ENCODE peak calls at places on chromosomes 13 and 19, in eight cellular contexts. X, V, E, N, F, Y, C and W are unnamed samples.
A peak's percentile ranks its signal among the peaks of the same experiment; 100 is the strongest.

GRCh38 chr13:72698164-72698563 is 29.3 kb downstream of the MZT1 start:
- DNase-seq in X (no peak), E (no peak), C (no peak), N (no peak), F (no peak), V (no peak), Y (no peak), W (no peak)

GRCh38 chr13:35469781-35470380 is 6.6 kb downstream of the MAB21L1 start:
- DNase-seq in Y (peak; percentile 65), X (no peak), N (no peak), C (no peak), V (no peak), F (no peak), E (no peak), W (peak; percentile 20)

GRCh38 chr19:10087296-10088061 is 1.4 kb downstream of the SHFL start:
- DNase-seq in X (no peak), V (no peak), N (no peak), E (no peak), C (no peak), Y (no peak), F (no peak), W (no peak)

GRCh38 chr13:99086149-99086868 is 108.4 kb upstream of the DOCK9 start:
- DNase-seq in F (peak; percentile 42), E (peak; percentile 62), X (peak; percentile 60), N (peak; percentile 77), Y (peak; percentile 87), V (peak; percentile 86), C (peak; percentile 31), W (peak; percentile 49)

GRCh38 chr19:13031917-13032623 is 36.8 kb downstream of the NFIX start:
- DNase-seq in F (peak; percentile 78), V (no peak), N (no peak), X (no peak), C (no peak), Y (peak; percentile 81), E (peak; percentile 72), W (peak; percentile 67)

GRCh38 chr19:18790566-18791314 is at the start of gene COMP:
- DNase-seq in F (no peak), V (no peak), C (no peak), N (no peak), Y (peak; percentile 45), X (no peak), E (no peak), W (no peak)

GRCh38 chr19:49816616-49817015 is 1.5 kb upstream of the MED25 start:
- DNase-seq in X (no peak), N (no peak), Y (no peak), V (no peak), E (no peak), F (no peak), C (no peak), W (no peak)

GRCh38 chr19:16676101-16676798 is 15.3 kb downstream of the TMEM38A start:
- DNase-seq in X (no peak), V (no peak), F (no peak), Y (no peak), E (no peak), C (no peak), N (no peak), W (no peak)

GRCh38 chr19:10007811-10008211 is 2.5 kb downstream of the COL5A3 start:
- DNase-seq in N (no peak), F (peak; percentile 88), E (no peak), V (no peak), X (no peak), C (no peak), Y (no peak), W (peak; percentile 46)

GRCh38 chr19:49520705-49521319 is 7.0 kb upstream of the RCN3 start:
- DNase-seq in F (no peak), X (no peak), N (no peak), Y (no peak), V (no peak), E (no peak), C (peak; percentile 35), W (no peak)

GRCh38 chr13:31310356-31310755 is 110.6 kb downstream of the B3GLCT start:
- DNase-seq in Y (no peak), N (no peak), E (no peak), C (no peak), F (no peak), X (no peak), V (no peak), W (no peak)